ENCODE peak calls at places on chromosomes 7 and 10, in five cellular contexts. Z is transverse colon, O is SK-N-SH, I is stomach, T is sigmoid colon. G is an unnamed sample.

GRCh38 chr7:76225379-76225778 is 23.7 kb downstream of the SRRM3 start:
- DNase-seq in Z (no peak), O (no peak), I (no peak), T (no peak), G (no peak)

GRCh38 chr7:82950436-82950835 is 212.2 kb downstream of the PCLO start:
- DNase-seq in Z (no peak), O (no peak), I (no peak), T (no peak), G (no peak)

GRCh38 chr10:7082967-7083366 is 327.9 kb downstream of the SFMBT2 start:
- DNase-seq in Z (no peak), O (no peak), I (no peak), T (no peak), G (no peak)

GRCh38 chr10:81108516-81109199 is 571.0 kb downstream of the SH2D4B start:
- DNase-seq in Z (peak; percentile 13), O (no peak), I (no peak), T (no peak), G (no peak)

GRCh38 chr7:123645516-123645915 is 10.2 kb upstream of the LMOD2 start:
- DNase-seq in Z (no peak), O (no peak), I (no peak), T (no peak), G (no peak)

GRCh38 chr7:18212788-18213187 is 185.1 kb upstream of the PRPS1L1 start:
- DNase-seq in Z (no peak), O (peak; percentile 58), I (no peak), T (no peak), G (no peak)

GRCh38 chr10:122010405-122011050 is 21.6 kb downstream of the TACC2 start:
- DNase-seq in Z (no peak), O (no peak), I (no peak), T (no peak), G (no peak)

GRCh38 chr7:116290740-116291139 is 80.4 kb downstream of the TES start:
- DNase-seq in Z (no peak), O (no peak), I (no peak), T (no peak), G (no peak)

GRCh38 chr7:2999078-2999500 is 44.6 kb downstream of the CARD11 start:
- DNase-seq in Z (no peak), O (no peak), I (no peak), T (peak; percentile 13), G (no peak)

GRCh38 chr7:119197172-119197871 is 972.8 kb downstream of the ANKRD7 start:
- DNase-seq in Z (no peak), O (no peak), I (no peak), T (no peak), G (no peak)

GRCh38 chr7:129163875-129164544 is 19.5 kb downstream of the TSPAN33 start:
- DNase-seq in Z (no peak), O (peak; percentile 76), I (no peak), T (no peak), G (peak; percentile 27)

GRCh38 chr10:15737635-15738034 is 17.9 kb upstream of the ITGA8 start:
- DNase-seq in Z (no peak), O (no peak), I (no peak), T (no peak), G (no peak)

GRCh38 chr10:104406715-104407517 is 53.3 kb downstream of the CFAP58 start:
- DNase-seq in Z (no peak), O (peak; percentile 44), I (no peak), T (no peak), G (peak; percentile 18)

GRCh38 chr10:69961864-69962745 is 90.5 kb upstream of the MACROH2A2 start:
- DNase-seq in Z (no peak), O (peak; percentile 7), I (no peak), T (no peak), G (no peak)

GRCh38 chr10:16843252-16843870 is 26.1 kb upstream of the RSU1 start:
- DNase-seq in Z (no peak), O (peak; percentile 34), I (no peak), T (no peak), G (peak; percentile 54)

GRCh38 chr10:119333146-119333792 is 125.9 kb downstream of the GRK5 start:
- DNase-seq in Z (no peak), O (no peak), I (no peak), T (no peak), G (no peak)

GRCh38 chr10:52314822-52315552 is 906 bp downstream of the DKK1 start:
- DNase-seq in Z (peak; percentile 8), O (peak; percentile 53), I (no peak), T (no peak), G (no peak)

GRCh38 chr7:157501576-157501975 is 164.8 kb downstream of the DNAJB6 start:
- DNase-seq in Z (no peak), O (no peak), I (peak; percentile 13), T (peak; percentile 22), G (no peak)

GRCh38 chr7:138434458-138435093 is 25.5 kb upstream of the TRIM24 start:
- DNase-seq in Z (no peak), O (no peak), I (no peak), T (no peak), G (no peak)

GRCh38 chr7:43864126-43864525 is 5.2 kb downstream of the MRPS24 start:
- DNase-seq in Z (no peak), O (no peak), I (no peak), T (no peak), G (no peak)

GRCh38 chr7:128919241-128919640 is 8.7 kb upstream of the KCP start:
- DNase-seq in Z (no peak), O (peak; percentile 23), I (no peak), T (peak; percentile 42), G (no peak)

GRCh38 chr7:158957507-158957900 is 101.1 kb downstream of the DYNC2I1 start:
- DNase-seq in Z (no peak), O (peak; percentile 75), I (peak; percentile 44), T (no peak), G (no peak)

GRCh38 chr7:18356195-18356645 is 139.3 kb upstream of the HDAC9 start:
- DNase-seq in Z (no peak), O (peak; percentile 34), I (no peak), T (no peak), G (peak; percentile 42)

GRCh38 chr7:50409856-50410468 is 40.2 kb downstream of the FIGNL1 start:
- DNase-seq in Z (peak; percentile 43), O (no peak), I (no peak), T (no peak), G (no peak)

GRCh38 chr7:74187915-74188675 is 13.9 kb downstream of the EIF4H start:
- DNase-seq in Z (no peak), O (no peak), I (no peak), T (no peak), G (no peak)

GRCh38 chr10:97074256-97075145 is 111.3 kb downstream of the SLIT1 start:
- DNase-seq in Z (no peak), O (peak; percentile 76), I (no peak), T (no peak), G (no peak)

GRCh38 chr10:13930123-13930522 is 343.4 kb downstream of the PRPF18 start:
- DNase-seq in Z (no peak), O (no peak), I (no peak), T (no peak), G (no peak)

GRCh38 chr10:101779544-101780186 is 3.6 kb downstream of the NPM3 start:
- DNase-seq in Z (peak; percentile 88), O (peak; percentile 51), I (peak; percentile 87), T (peak; percentile 88), G (no peak)

GRCh38 chr7:116443101-116443523 is 56.4 kb upstream of the CAV2 start:
- DNase-seq in Z (no peak), O (peak; percentile 13), I (no peak), T (no peak), G (peak; percentile 95)

GRCh38 chr7:80563561-80564327 is 51.9 kb upstream of the GNAT3 start:
- DNase-seq in Z (no peak), O (no peak), I (no peak), T (no peak), G (no peak)

GRCh38 chr10:78944658-78945333 is 124.0 kb upstream of the ZMIZ1 start:
- DNase-seq in Z (peak; percentile 56), O (no peak), I (peak; percentile 30), T (peak; percentile 94), G (no peak)

GRCh38 chr7:38057829-38058228 is 120.2 kb upstream of the STARD3NL start:
- DNase-seq in Z (no peak), O (no peak), I (no peak), T (no peak), G (no peak)

GRCh38 chr10:124049484-124049883 is 43.9 kb downstream of the CHST15 start:
- DNase-seq in Z (no peak), O (no peak), I (no peak), T (no peak), G (peak; percentile 35)

GRCh38 chr10:68184546-68184945 is 47.4 kb downstream of the ATOH7 start:
- DNase-seq in Z (no peak), O (no peak), I (no peak), T (no peak), G (no peak)
- TF ChIP-seq POLR2AphosphoS5 in Z (no peak), O (no peak), I (no peak), T (no peak), G (no peak)

GRCh38 chr7:151775547-151776443 is 101.1 kb downstream of the PRKAG2 start:
- DNase-seq in Z (no peak), O (no peak), I (peak; percentile 55), T (peak; percentile 44), G (no peak)
- H3K27me3 ChIP-seq in Z (no peaks in the 10 kb centered on the region), O (peaks cover 57% of the 10 kb centered on the region), I (no peaks in the 10 kb centered on the region), T (no peaks in the 10 kb centered on the region), G (peaks cover 2% of the 10 kb centered on the region)

GRCh38 chr10:18162021-18162631 is 21.9 kb downstream of the CACNB2 start:
- DNase-seq in Z (no peak), O (no peak), I (no peak), T (no peak), G (no peak)

GRCh38 chr10:18164093-18164492 is 23.9 kb downstream of the CACNB2 start:
- DNase-seq in Z (no peak), O (no peak), I (no peak), T (no peak), G (no peak)

GRCh38 chr10:18159596-18159995 is 19.4 kb downstream of the CACNB2 start:
- DNase-seq in Z (no peak), O (no peak), I (no peak), T (no peak), G (no peak)

GRCh38 chr10:18164771-18165361 is 24.6 kb downstream of the CACNB2 start:
- DNase-seq in Z (no peak), O (no peak), I (no peak), T (peak; percentile 77), G (no peak)
- TF ChIP-seq POLR2AphosphoS5 in Z (no peak), O (no peak), I (peak; percentile 4), T (no peak), G (no peak)

GRCh38 chr10:126736737-126737136 is 66.2 kb upstream of the C10orf90 start:
- DNase-seq in Z (no peak), O (no peak), I (no peak), T (no peak), G (no peak)
- H3K27me3 ChIP-seq in Z (no peaks in the 10 kb centered on the region), O (no peaks in the 10 kb centered on the region), I (no peaks in the 10 kb centered on the region), T (no peaks in the 10 kb centered on the region), G (peaks cover 46% of the 10 kb centered on the region)

GRCh38 chr10:24723788-24724380 is at the start of gene ARHGAP21:
- DNase-seq in Z (peak; percentile 76), O (peak; percentile 67), I (peak; percentile 71), T (peak; percentile 87), G (no peak)
- TF ChIP-seq POLR2AphosphoS5 in Z (peak; percentile 7), O (peak; percentile 35), I (peak; percentile 30), T (peak; percentile 30), G (peak; percentile 12)